ENCODE peak calls at places on chromosomes 7 and 10, in four cellular contexts. Y, G, P and R are unnamed samples.

GRCh38 chr7:2381881-2382509 is 21.4 kb upstream of the CHST12 start:
- DNase-seq in Y (no peak), P (no peak), G (no peak), R (no peak)

GRCh38 chr10:11282156-11282555 is 264.5 kb downstream of the CELF2 start:
- DNase-seq in G (no peak), P (no peak), Y (no peak), R (no peak)

GRCh38 chr7:40299097-40299496 is 164.3 kb downstream of the SUGCT start:
- DNase-seq in G (peak), Y (no peak), P (peak), R (no peak)

GRCh38 chr7:128161466-128162125 is 79.5 kb upstream of the LEP start:
- DNase-seq in Y (no peak), G (no peak), P (no peak), R (peak)

GRCh38 chr7:113629244-113629643 is 289.6 kb downstream of the PPP1R3A start:
- DNase-seq in Y (no peak), G (no peak), P (no peak), R (no peak)

GRCh38 chr10:86795353-86795752 is 38.9 kb downstream of the BMPR1A start:
- DNase-seq in Y (peak), G (peak), P (peak), R (no peak)

GRCh38 chr10:21532694-21533576 is 1.1 kb upstream of the MLLT10 start:
- DNase-seq in Y (no peak), G (no peak), P (no peak), R (no peak)

GRCh38 chr10:34762156-34762555 is 52.9 kb downstream of the PARD3 start:
- DNase-seq in P (no peak), G (no peak), Y (no peak), R (no peak)

GRCh38 chr10:35511649-35512048 is 93.5 kb upstream of the GJD4 start:
- DNase-seq in Y (no peak), P (no peak), G (no peak), R (no peak)

GRCh38 chr7:118054529-118054928 is 129.4 kb upstream of the LSM8 start:
- DNase-seq in G (no peak), P (no peak), Y (no peak), R (no peak)

GRCh38 chr10:60524541-60524940 is 134.9 kb upstream of the ANK3 start:
- DNase-seq in G (peak), Y (no peak), P (no peak), R (no peak)

GRCh38 chr7:135168001-135168400 is 2.5 kb downstream of the CYREN start:
- DNase-seq in P (peak), Y (no peak), G (no peak), R (no peak)

GRCh38 chr10:132062181-132062515 is 3.6 kb upstream of the JAKMIP3 start:
- DNase-seq in G (no peak), P (no peak), Y (no peak), R (no peak)

GRCh38 chr10:124003481-124004371 is 89.7 kb downstream of the CHST15 start:
- DNase-seq in P (no peak), Y (no peak), G (no peak), R (no peak)

GRCh38 chr7:106312099-106312871 is 27.5 kb upstream of the NAMPT start:
- DNase-seq in G (no peak), Y (no peak), P (peak), R (no peak)

GRCh38 chr7:101978683-101979082 is 161.3 kb downstream of the CUX1 start:
- DNase-seq in P (peak), Y (no peak), G (no peak), R (no peak)

GRCh38 chr10:90181251-90181691 is 479.9 kb downstream of the KIF20B start:
- DNase-seq in Y (no peak), P (peak), G (peak), R (no peak)

GRCh38 chr7:16493266-16493665 is 27.7 kb upstream of the SOSTDC1 start:
- DNase-seq in G (no peak), P (no peak), Y (no peak), R (no peak)

GRCh38 chr10:33273295-33274002 is 61.0 kb downstream of the NRP1 start:
- DNase-seq in Y (peak), P (no peak), G (peak), R (peak)

GRCh38 chr7:1024331-1024761 is 20.0 kb upstream of the GPR146 start:
- DNase-seq in Y (no peak), P (no peak), G (no peak), R (no peak)

GRCh38 chr10:51910596-51910995 is 211.2 kb upstream of the CSTF2T start:
- DNase-seq in Y (no peak), G (no peak), P (no peak), R (no peak)

GRCh38 chr7:134514663-134515062 is 12.7 kb upstream of the AKR1B10 start:
- DNase-seq in G (peak), Y (peak), P (peak), R (no peak)

GRCh38 chr7:35255909-35256876 is 2.3 kb upstream of the TBX20 start:
- DNase-seq in Y (no peak), G (no peak), P (no peak), R (no peak)

GRCh38 chr7:122675621-122676020 is 23.3 kb downstream of the RNF133 start:
- DNase-seq in G (no peak), P (peak), Y (no peak), R (no peak)

GRCh38 chr7:122674502-122674901 is 24.4 kb downstream of the RNF133 start:
- DNase-seq in Y (no peak), G (no peak), P (peak), R (no peak)

GRCh38 chr7:122676466-122676865 is 22.5 kb downstream of the RNF133 start:
- DNase-seq in P (no peak), G (no peak), Y (no peak), R (no peak)

GRCh38 chr7:122675011-122675410 is 23.9 kb downstream of the RNF133 start:
- DNase-seq in P (peak), G (no peak), Y (no peak), R (no peak)

GRCh38 chr7:122677149-122677548 is 21.8 kb downstream of the RNF133 start:
- DNase-seq in Y (no peak), G (no peak), P (no peak), R (no peak)
- H2BK12ac ChIP-seq in Y (no peak), G (no peak), P (peak), R (peak)

GRCh38 chr7:156516791-156517378 is 123.7 kb upstream of the RNF32 start:
- DNase-seq in P (no peak), G (no peak), Y (no peak), R (no peak)
- H3K4me3 ChIP-seq in P (no peak), G (no peak), Y (no peak), R (no peak)

DNA sequence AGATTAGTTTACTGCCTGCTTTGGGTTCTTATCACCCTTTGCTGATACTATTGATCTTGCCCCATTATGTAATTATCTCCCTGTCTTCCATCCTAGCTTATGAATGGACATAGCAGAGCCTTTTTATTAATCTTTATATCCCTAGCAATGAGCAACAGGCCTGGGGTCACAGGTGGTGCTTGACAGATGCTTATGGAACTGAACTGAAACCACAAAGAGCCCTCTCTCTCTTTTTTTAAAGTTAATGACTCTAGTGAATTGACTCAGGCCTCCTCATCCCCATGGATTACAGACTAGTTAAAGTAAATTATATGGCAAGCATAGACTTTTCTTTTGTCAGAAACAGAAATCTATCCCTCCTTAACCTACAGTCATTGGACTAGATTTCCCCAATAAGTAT is 265.2 kb downstream of the PHTF2 start:
- DNase-seq in Y (no peak), P (no peak), G (no peak), R (no peak)
- H2BK12ac ChIP-seq in Y (no peak), P (no peak), G (no peak), R (no peak)

GRCh38 chr10:98030991-98031431 is 590 bp upstream of the CRTAC1 start:
- DNase-seq in P (no peak), Y (peak), G (peak), R (no peak)
- H3K4me3 ChIP-seq in P (peak), Y (peak), G (no peak), R (peak)

GRCh38 chr7:74658171-74659004 is 870 bp downstream of the GTF2I start:
- DNase-seq in Y (peak), G (peak), P (peak), R (peak)

GRCh38 chr7:74655785-74656420 is 1.6 kb upstream of the GTF2I start:
- DNase-seq in Y (no peak), G (no peak), P (peak), R (no peak)

GRCh38 chr7:74657692-74658170 is at the start of gene GTF2I:
- DNase-seq in G (no peak), P (peak), Y (peak), R (no peak)

GRCh38 chr7:74656421-74656910 is 1.1 kb upstream of the GTF2I start:
- DNase-seq in P (no peak), G (peak), Y (no peak), R (no peak)

GRCh38 chr7:74656911-74657691 is 417 bp upstream of the GTF2I start:
- DNase-seq in P (peak), Y (peak), G (peak), R (peak)
- H2BK12ac ChIP-seq in P (peak), Y (no peak), G (peak), R (peak)

GRCh38 chr7:79455173-79455790 is 1.8 kb upstream of the MAGI2 start:
- DNase-seq in G (no peak), Y (no peak), P (no peak), R (no peak)

GRCh38 chr7:79453266-79453557 is 255 bp downstream of the MAGI2 start:
- DNase-seq in P (no peak), G (no peak), Y (no peak), R (no peak)

GRCh38 chr7:79452495-79453265 is 787 bp downstream of the MAGI2 start:
- DNase-seq in G (peak), P (peak), Y (peak), R (peak)

GRCh38 chr7:79453558-79454324 is at the start of gene MAGI2:
- DNase-seq in G (peak), Y (peak), P (peak), R (no peak)

GRCh38 chr7:79454325-79454960 is 976 bp upstream of the MAGI2 start:
- DNase-seq in Y (peak), P (no peak), G (peak), R (peak)
- H3K4me3 ChIP-seq in Y (peak), P (peak), G (peak), R (peak)